ENCODE peak calls at places on chromosomes 7 and 10, in seven cellular contexts. One of them, this sample, is unnamed.

GRCh38 chr10:132447446-132448247 is 50.6 kb downstream of the PWWP2B start:
- DNase-seq in astrocyte of the cerebellum: peak
- DNase-seq in OCI-LY7: peak
- DNase-seq in LoVo: peak
- DNase-seq in pancreas: peak
- DNase-seq in activated CD4-positive, CD25-positive, alpha-beta regulatory T cell: peak
- DNase-seq in WTC11: peak
- DNase-seq in this sample: peak

GRCh38 chr7:118305686-118306085 is 81.2 kb downstream of the ANKRD7 start:
- DNase-seq in pancreas: no peak
- DNase-seq in activated CD4-positive, CD25-positive, alpha-beta regulatory T cell: no peak
- DNase-seq in astrocyte of the cerebellum: no peak
- DNase-seq in LoVo: no peak
- DNase-seq in WTC11: no peak
- DNase-seq in OCI-LY7: no peak
- DNase-seq in this sample: no peak

GRCh38 chr7:152621426-152621825 is 54.5 kb downstream of the XRCC2 start:
- DNase-seq in OCI-LY7: no peak
- DNase-seq in WTC11: no peak
- DNase-seq in pancreas: no peak
- DNase-seq in activated CD4-positive, CD25-positive, alpha-beta regulatory T cell: no peak
- DNase-seq in astrocyte of the cerebellum: no peak
- DNase-seq in LoVo: no peak
- DNase-seq in this sample: no peak

GRCh38 chr10:73205121-73205520 is 37.2 kb downstream of the FAM149B1 start:
- DNase-seq in OCI-LY7: no peak
- DNase-seq in LoVo: no peak
- DNase-seq in pancreas: no peak
- DNase-seq in astrocyte of the cerebellum: no peak
- DNase-seq in activated CD4-positive, CD25-positive, alpha-beta regulatory T cell: no peak
- DNase-seq in WTC11: no peak
- DNase-seq in this sample: no peak

GRCh38 chr7:114952296-114952695 is 30.4 kb downstream of the MDFIC start:
- DNase-seq in astrocyte of the cerebellum: no peak
- DNase-seq in pancreas: no peak
- DNase-seq in activated CD4-positive, CD25-positive, alpha-beta regulatory T cell: no peak
- DNase-seq in OCI-LY7: no peak
- DNase-seq in WTC11: no peak
- DNase-seq in LoVo: no peak
- DNase-seq in this sample: no peak

GRCh38 chr10:101941871-101942270 is 98.3 kb upstream of the KCNIP2 start:
- DNase-seq in LoVo: no peak
- DNase-seq in activated CD4-positive, CD25-positive, alpha-beta regulatory T cell: no peak
- DNase-seq in OCI-LY7: no peak
- DNase-seq in pancreas: no peak
- DNase-seq in WTC11: no peak
- DNase-seq in astrocyte of the cerebellum: peak
- DNase-seq in this sample: no peak

GRCh38 chr7:40899151-40899550 is 764.3 kb downstream of the SUGCT start:
- DNase-seq in OCI-LY7: no peak
- DNase-seq in astrocyte of the cerebellum: no peak
- DNase-seq in WTC11: no peak
- DNase-seq in pancreas: no peak
- DNase-seq in LoVo: peak
- DNase-seq in activated CD4-positive, CD25-positive, alpha-beta regulatory T cell: no peak
- DNase-seq in this sample: no peak

GRCh38 chr7:7422641-7423040 is 113.0 kb downstream of the COL28A1 start:
- DNase-seq in pancreas: no peak
- DNase-seq in WTC11: no peak
- DNase-seq in activated CD4-positive, CD25-positive, alpha-beta regulatory T cell: no peak
- DNase-seq in OCI-LY7: no peak
- DNase-seq in LoVo: no peak
- DNase-seq in astrocyte of the cerebellum: no peak
- DNase-seq in this sample: no peak

GRCh38 chr10:3365630-3366029 is 193.0 kb upstream of the PITRM1 start:
- DNase-seq in activated CD4-positive, CD25-positive, alpha-beta regulatory T cell: no peak
- DNase-seq in OCI-LY7: no peak
- DNase-seq in astrocyte of the cerebellum: no peak
- DNase-seq in pancreas: no peak
- DNase-seq in WTC11: no peak
- DNase-seq in LoVo: peak
- DNase-seq in this sample: no peak

GRCh38 chr7:780056-780455 is 52.2 kb upstream of the SUN1 start:
- DNase-seq in astrocyte of the cerebellum: no peak
- DNase-seq in activated CD4-positive, CD25-positive, alpha-beta regulatory T cell: no peak
- DNase-seq in WTC11: no peak
- DNase-seq in LoVo: no peak
- DNase-seq in OCI-LY7: no peak
- DNase-seq in pancreas: peak
- DNase-seq in this sample: no peak

GRCh38 chr10:57785068-57785467 is 482.6 kb downstream of the IPMK start:
- DNase-seq in pancreas: no peak
- DNase-seq in activated CD4-positive, CD25-positive, alpha-beta regulatory T cell: no peak
- DNase-seq in WTC11: no peak
- DNase-seq in OCI-LY7: no peak
- DNase-seq in astrocyte of the cerebellum: no peak
- DNase-seq in LoVo: no peak
- DNase-seq in this sample: no peak

GRCh38 chr10:14304029-14304428 is 26.7 kb downstream of the FRMD4A start:
- DNase-seq in LoVo: no peak
- DNase-seq in WTC11: no peak
- DNase-seq in OCI-LY7: no peak
- DNase-seq in astrocyte of the cerebellum: no peak
- DNase-seq in pancreas: no peak
- DNase-seq in activated CD4-positive, CD25-positive, alpha-beta regulatory T cell: no peak
- DNase-seq in this sample: no peak

GRCh38 chr7:128705891-128706333 is 33.2 kb upstream of the CALU start:
- DNase-seq in WTC11: no peak
- DNase-seq in pancreas: no peak
- DNase-seq in astrocyte of the cerebellum: no peak
- DNase-seq in activated CD4-positive, CD25-positive, alpha-beta regulatory T cell: no peak
- DNase-seq in LoVo: no peak
- DNase-seq in OCI-LY7: no peak
- DNase-seq in this sample: no peak

GRCh38 chr7:141593134-141593533 is 41.9 kb downstream of the AGK start:
- DNase-seq in pancreas: no peak
- DNase-seq in OCI-LY7: no peak
- DNase-seq in LoVo: no peak
- DNase-seq in activated CD4-positive, CD25-positive, alpha-beta regulatory T cell: no peak
- DNase-seq in WTC11: no peak
- DNase-seq in astrocyte of the cerebellum: no peak
- DNase-seq in this sample: no peak

GRCh38 chr7:128794020-128794419 is 2.3 kb downstream of the CCDC136 start:
- DNase-seq in activated CD4-positive, CD25-positive, alpha-beta regulatory T cell: no peak
- DNase-seq in astrocyte of the cerebellum: no peak
- DNase-seq in OCI-LY7: peak
- DNase-seq in pancreas: no peak
- DNase-seq in WTC11: no peak
- DNase-seq in LoVo: no peak
- DNase-seq in this sample: no peak

GRCh38 chr7:100247152-100247757 is 27.5 kb downstream of the PVRIG start:
- DNase-seq in WTC11: peak
- DNase-seq in astrocyte of the cerebellum: peak
- DNase-seq in activated CD4-positive, CD25-positive, alpha-beta regulatory T cell: no peak
- DNase-seq in OCI-LY7: no peak
- DNase-seq in LoVo: peak
- DNase-seq in pancreas: no peak
- DNase-seq in this sample: no peak

GRCh38 chr10:43647576-43647975 is 1.1 kb downstream of the ZNF32 start:
- DNase-seq in OCI-LY7: no peak
- DNase-seq in activated CD4-positive, CD25-positive, alpha-beta regulatory T cell: no peak
- DNase-seq in WTC11: no peak
- DNase-seq in pancreas: no peak
- DNase-seq in astrocyte of the cerebellum: no peak
- DNase-seq in LoVo: no peak
- DNase-seq in this sample: no peak

GRCh38 chr10:72240371-72240770 is 24.3 kb upstream of the ASCC1 start:
- DNase-seq in activated CD4-positive, CD25-positive, alpha-beta regulatory T cell: no peak
- DNase-seq in LoVo: no peak
- DNase-seq in pancreas: no peak
- DNase-seq in astrocyte of the cerebellum: no peak
- DNase-seq in WTC11: no peak
- DNase-seq in OCI-LY7: no peak
- DNase-seq in this sample: no peak

GRCh38 chr7:27160147-27160545 is 3.7 kb upstream of the HOXA7 start:
- DNase-seq in WTC11: peak
- DNase-seq in pancreas: peak
- DNase-seq in astrocyte of the cerebellum: no peak
- DNase-seq in LoVo: peak
- DNase-seq in activated CD4-positive, CD25-positive, alpha-beta regulatory T cell: no peak
- DNase-seq in OCI-LY7: no peak
- DNase-seq in this sample: no peak

GRCh38 chr7:17007841-17008240 is 126.1 kb upstream of the AGR3 start:
- DNase-seq in activated CD4-positive, CD25-positive, alpha-beta regulatory T cell: no peak
- DNase-seq in WTC11: no peak
- DNase-seq in pancreas: no peak
- DNase-seq in LoVo: no peak
- DNase-seq in OCI-LY7: no peak
- DNase-seq in astrocyte of the cerebellum: no peak
- DNase-seq in this sample: no peak

GRCh38 chr7:44275146-44275545 is 50.2 kb downstream of the CAMK2B start:
- DNase-seq in WTC11: no peak
- DNase-seq in LoVo: no peak
- DNase-seq in OCI-LY7: no peak
- DNase-seq in pancreas: peak
- DNase-seq in astrocyte of the cerebellum: no peak
- DNase-seq in activated CD4-positive, CD25-positive, alpha-beta regulatory T cell: no peak
- DNase-seq in this sample: no peak

GRCh38 chr7:93509303-93509702 is 65.2 kb downstream of the CALCR start:
- DNase-seq in LoVo: no peak
- DNase-seq in astrocyte of the cerebellum: no peak
- DNase-seq in OCI-LY7: no peak
- DNase-seq in WTC11: no peak
- DNase-seq in activated CD4-positive, CD25-positive, alpha-beta regulatory T cell: no peak
- DNase-seq in pancreas: no peak
- DNase-seq in this sample: no peak

GRCh38 chr10:43680035-43680434 is 31.4 kb upstream of the ZNF32 start:
- DNase-seq in astrocyte of the cerebellum: no peak
- DNase-seq in pancreas: no peak
- DNase-seq in activated CD4-positive, CD25-positive, alpha-beta regulatory T cell: no peak
- DNase-seq in OCI-LY7: no peak
- DNase-seq in WTC11: no peak
- DNase-seq in LoVo: no peak
- DNase-seq in this sample: no peak

GRCh38 chr10:926075-926698 is 5.3 kb downstream of the LARP4B start:
- DNase-seq in astrocyte of the cerebellum: no peak
- DNase-seq in pancreas: no peak
- DNase-seq in WTC11: no peak
- DNase-seq in OCI-LY7: no peak
- DNase-seq in LoVo: no peak
- DNase-seq in activated CD4-positive, CD25-positive, alpha-beta regulatory T cell: no peak
- DNase-seq in this sample: no peak

GRCh38 chr7:93189235-93189634 is 37.0 kb downstream of the HEPACAM2 start:
- DNase-seq in OCI-LY7: no peak
- DNase-seq in LoVo: no peak
- DNase-seq in pancreas: no peak
- DNase-seq in astrocyte of the cerebellum: no peak
- DNase-seq in activated CD4-positive, CD25-positive, alpha-beta regulatory T cell: no peak
- DNase-seq in WTC11: no peak
- DNase-seq in this sample: no peak

GRCh38 chr10:126422561-126422960 is 34.3 kb upstream of the ADAM12 start:
- DNase-seq in WTC11: no peak
- DNase-seq in pancreas: no peak
- DNase-seq in activated CD4-positive, CD25-positive, alpha-beta regulatory T cell: no peak
- DNase-seq in LoVo: no peak
- DNase-seq in astrocyte of the cerebellum: no peak
- DNase-seq in OCI-LY7: no peak
- DNase-seq in this sample: no peak

GRCh38 chr7:131688738-131689661 is 132.6 kb upstream of the PODXL start:
- DNase-seq in astrocyte of the cerebellum: peak
- DNase-seq in pancreas: peak
- DNase-seq in WTC11: peak
- DNase-seq in OCI-LY7: peak
- DNase-seq in activated CD4-positive, CD25-positive, alpha-beta regulatory T cell: peak
- DNase-seq in LoVo: peak
- DNase-seq in this sample: no peak